ENCODE peak calls at places on chromosomes 2 and 18, in five cellular contexts. W is astrocyte, L is IMR-90, S is PC-9, T is suprapubic skin. M is an unnamed sample. For H3K36me3 and H3K9me3, the result is how much of the 10 kb centered on the place peaks cover.

GRCh38 chr18:58211510-58211909 is 167.5 kb downstream of the NEDD4L start:
- DNase-seq in W (no peak), L (no peak), S (no peak), T (no peak), M (no peak)

GRCh38 chr18:62144338-62144737 is 42.5 kb downstream of the PIGN start:
- DNase-seq in W (no peak), L (no peak), S (no peak), T (no peak), M (no peak)

GRCh38 chr18:46917808-46918600 is 602 bp downstream of the KATNAL2 start:
- DNase-seq in W (peak), L (peak), S (peak), T (no peak), M (no peak)

GRCh38 chr2:64606495-64607363 is 47.0 kb downstream of the SERTAD2 start:
- DNase-seq in W (no peak), L (no peak), S (peak), T (peak), M (no peak)

GRCh38 chr18:43393174-43393573 is 115.9 kb upstream of the SYT4 start:
- DNase-seq in W (peak), L (no peak), S (no peak), T (no peak), M (no peak)

GRCh38 chr2:105104208-105104731 is 66.4 kb downstream of the MRPS9 start:
- DNase-seq in W (peak), L (peak), S (no peak), T (no peak), M (no peak)

GRCh38 chr2:110853516-110853915 is 121.1 kb downstream of the ACOXL start:
- DNase-seq in W (no peak), L (peak), S (peak), T (peak), M (peak)

GRCh38 chr18:23320709-23321236 is 132.3 kb upstream of the RIOK3 start:
- DNase-seq in W (no peak), L (no peak), S (no peak), T (no peak), M (no peak)

GRCh38 chr2:11343626-11344341 is 652 bp downstream of the ROCK2 start:
- DNase-seq in W (peak), L (peak), S (peak), T (no peak), M (peak)

GRCh38 chr2:231680992-231681852 is 27.1 kb upstream of the PTMA start:
- DNase-seq in W (peak), L (peak), S (peak), T (no peak), M (peak)

GRCh38 chr18:8730080-8730827 is 24.9 kb downstream of the MTCL1 start:
- DNase-seq in W (peak), L (peak), S (peak), T (no peak), M (peak)

GRCh38 chr2:148658807-148659722 is 14.5 kb downstream of the EPC2 start:
- DNase-seq in W (peak), L (peak), S (no peak), T (no peak), M (no peak)

GRCh38 chr2:54310314-54310713 is 54.3 kb upstream of the TSPYL6 start:
- DNase-seq in W (peak), L (peak), S (no peak), T (no peak), M (no peak)

GRCh38 chr2:19643117-19643518 is 258.7 kb downstream of the TTC32 start:
- DNase-seq in W (no peak), L (peak), S (no peak), T (no peak), M (no peak)

GRCh38 chr2:97871096-97871780 is 124.5 kb downstream of the TMEM131 start:
- DNase-seq in W (peak), L (peak), S (peak), T (no peak), M (peak)

GRCh38 chr2:97869722-97870346 is 125.9 kb downstream of the TMEM131 start:
- DNase-seq in W (no peak), L (peak), S (no peak), T (no peak), M (no peak)

GRCh38 chr2:97868986-97869721 is 126.6 kb downstream of the TMEM131 start:
- DNase-seq in W (peak), L (peak), S (peak), T (no peak), M (peak)

DNA sequence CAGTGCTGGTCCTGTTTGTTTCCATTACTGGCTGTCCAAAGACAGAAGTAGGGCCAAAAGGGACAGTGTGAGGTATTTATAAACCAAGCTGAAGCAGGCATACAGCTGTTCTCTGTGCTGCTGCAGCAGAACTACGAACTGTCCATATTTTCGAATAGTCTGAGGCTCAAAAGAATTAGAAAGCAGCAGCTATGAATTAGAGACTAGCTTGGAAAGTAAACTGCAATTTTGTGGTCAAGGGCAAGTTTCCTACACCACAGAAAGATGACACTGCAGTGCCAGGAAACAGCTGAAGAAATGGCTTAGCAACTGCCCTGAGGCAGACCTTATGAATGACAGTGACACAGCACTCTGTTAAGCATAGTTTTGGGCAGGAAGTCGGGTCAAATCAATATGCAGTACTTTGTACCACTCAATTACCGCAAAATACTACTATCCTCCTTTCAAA is 125.3 kb downstream of the TMEM131 start:
- DNase-seq in W (peak), L (peak), S (peak), T (no peak), M (no peak)
- TF ChIP-seq CTCF in W (no peak), L (no peak), S (no peak), T (no peak), M (no peak)

GRCh38 chr2:190996947-190997346 is 17.0 kb downstream of the STAT1 start:
- DNase-seq in W (no peak), L (no peak), S (no peak), T (no peak), M (no peak)

GRCh38 chr2:190999949-191000665 is 13.9 kb downstream of the STAT1 start:
- DNase-seq in W (no peak), L (no peak), S (no peak), T (no peak), M (no peak)

GRCh38 chr2:191001032-191001431 is 12.9 kb downstream of the STAT1 start:
- DNase-seq in W (no peak), L (no peak), S (no peak), T (no peak), M (no peak)

GRCh38 chr2:190997516-190998113 is 16.4 kb downstream of the STAT1 start:
- DNase-seq in W (no peak), L (no peak), S (no peak), T (no peak), M (no peak)

GRCh38 chr2:190999058-190999457 is 14.9 kb downstream of the STAT1 start:
- DNase-seq in W (no peak), L (no peak), S (no peak), T (no peak), M (no peak)
- H3K36me3 ChIP-seq in W (under half), L (half or more), S (under half), T (half or more), M (under half)

DNA sequence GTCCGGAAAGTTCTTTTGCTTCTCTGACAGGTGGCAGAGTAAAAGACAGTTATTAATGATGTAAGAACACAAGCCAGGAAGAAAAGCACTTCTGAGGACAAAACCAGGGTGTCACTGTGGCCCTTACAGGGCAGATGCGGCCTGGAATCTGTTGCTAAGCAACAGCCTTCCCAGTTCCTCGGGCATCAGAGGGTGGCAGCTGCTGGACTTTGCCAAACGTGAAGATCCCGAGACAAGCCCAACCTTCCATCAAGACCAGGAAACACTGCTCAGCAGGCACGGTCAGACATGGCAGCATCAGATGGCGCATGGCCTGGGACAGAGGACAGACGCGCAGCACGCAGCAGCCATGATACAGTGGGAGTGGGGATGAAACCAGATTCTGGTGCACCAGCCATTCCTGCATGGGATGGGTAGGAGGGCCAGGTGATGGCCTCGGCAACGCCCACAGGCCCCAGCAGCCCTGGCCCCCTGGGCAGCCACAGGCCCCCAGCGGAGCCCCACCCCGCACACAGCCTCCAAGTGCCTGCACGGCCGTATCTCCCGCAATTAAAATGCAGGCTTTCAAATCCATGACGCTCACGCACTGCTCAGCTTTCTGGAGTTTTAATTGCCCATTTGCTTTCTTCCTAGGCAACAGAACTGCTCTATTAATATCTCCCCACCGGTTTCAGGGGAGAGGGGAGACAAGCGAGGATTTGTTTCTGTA is 89.0 kb downstream of the EIPR1 start:
- DNase-seq in W (no peak), L (no peak), S (no peak), T (no peak), M (no peak)
- H3K9me3 ChIP-seq in W (under half), L (under half), S (under half), T (under half), M (under half)

GRCh38 chr2:196482119-196483065 is 157.1 kb upstream of the CCDC150 start:
- DNase-seq in W (peak), L (peak), S (no peak), T (no peak), M (no peak)
- TF ChIP-seq CTCF in W (no peak), L (no peak), S (no peak), T (no peak), M (no peak)

GRCh38 chr2:69177063-69177771 is 164.2 kb downstream of the ANTXR1 start:
- DNase-seq in W (peak), L (peak), S (peak), T (peak), M (peak)
- H3K36me3 ChIP-seq in W (under half), L (under half), S (under half), T (under half), M (under half)

GRCh38 chr2:13353083-13353482 is 636.3 kb downstream of the TRIB2 start:
- DNase-seq in W (no peak), L (no peak), S (no peak), T (no peak), M (no peak)
- H3K9me3 ChIP-seq in W (under half), L (under half), S (under half), T (under half), M (under half)

GRCh38 chr18:32707153-32707552 is 65.7 kb downstream of the KLHL14 start:
- DNase-seq in W (no peak), L (no peak), S (no peak), T (no peak), M (no peak)
- TF ChIP-seq CTCF in W (no peak), L (no peak), S (no peak), T (no peak), M (no peak)

DNA sequence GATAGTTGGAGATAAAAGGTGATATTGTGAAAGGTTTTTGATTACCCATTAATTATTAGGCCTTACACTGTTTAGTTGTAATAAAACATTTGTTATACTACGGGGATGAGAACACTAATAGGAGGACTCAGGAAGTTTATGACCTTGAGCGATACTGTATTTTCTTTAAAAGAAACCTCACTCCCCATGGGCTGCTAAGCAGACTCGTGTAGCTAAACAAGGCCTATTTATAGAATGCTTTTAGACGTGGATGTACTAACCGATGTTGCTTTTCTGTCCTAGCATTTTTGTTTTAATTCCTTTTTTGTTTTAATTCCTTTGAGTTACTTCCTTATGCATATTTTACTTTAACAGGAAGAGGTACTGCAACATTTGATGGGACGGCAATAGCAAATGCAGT is 22.9 kb downstream of the MSH6 start:
- DNase-seq in W (no peak), L (no peak), S (no peak), T (no peak), M (no peak)
- H3K36me3 ChIP-seq in W (half or more), L (under half), S (half or more), T (half or more), M (under half)